ENCODE peak calls at places on chromosome 7, in eight cellular contexts. L is naive thymus-derived CD4-positive, alpha-beta T cell; M is right atrium auricular region; N is Karpas-422; Q is RWPE1; J is cardiac muscle cell; F is adrenal gland; W is neural progenitor cell. B is an unnamed sample.

GRCh38 chr7:156219307-156220077 is 407.2 kb upstream of the SHH start:
- DNase-seq in M (peak), L (no peak), Q (no peak), F (no peak), J (no peak), W (no peak), N (peak), B (no peak)

GRCh38 chr7:149598721-149599308 is 101.2 kb upstream of the ZNF746 start:
- DNase-seq in L (no peak), N (peak), Q (peak), F (peak), W (peak), J (peak), M (no peak), B (peak)

GRCh38 chr7:31775511-31775910 is 88.5 kb downstream of the PPP1R17 start:
- DNase-seq in N (no peak), Q (no peak), F (no peak), W (peak), L (no peak), M (no peak), J (no peak), B (no peak)

GRCh38 chr7:26649388-26649787 is 215.0 kb downstream of the SKAP2 start:
- DNase-seq in M (no peak), L (no peak), F (no peak), W (no peak), J (no peak), Q (no peak), N (no peak), B (no peak)

GRCh38 chr7:119397156-119397555 is 875.8 kb upstream of the KCND2 start:
- DNase-seq in L (no peak), W (no peak), M (no peak), J (no peak), F (no peak), Q (no peak), N (no peak), B (no peak)

GRCh38 chr7:77791336-77791735 is 6.9 kb downstream of the TMEM60 start:
- DNase-seq in L (no peak), F (no peak), M (no peak), N (no peak), W (no peak), J (no peak), Q (no peak), B (no peak)

GRCh38 chr7:107860981-107861652 is 29.9 kb upstream of the DLD start:
- DNase-seq in L (no peak), N (no peak), Q (no peak), W (peak), J (no peak), M (no peak), F (no peak), B (no peak)

GRCh38 chr7:40221836-40222235 is 87.0 kb downstream of the SUGCT start:
- DNase-seq in W (no peak), F (no peak), J (no peak), M (no peak), N (no peak), L (no peak), Q (peak), B (no peak)

GRCh38 chr7:39353615-39354376 is 212.4 kb upstream of the YAE1 start:
- DNase-seq in W (peak), L (no peak), N (no peak), M (no peak), J (peak), Q (peak), F (peak), B (no peak)

GRCh38 chr7:11625669-11626068 is 206.3 kb downstream of the THSD7A start:
- DNase-seq in M (no peak), L (no peak), N (no peak), F (peak), W (no peak), Q (no peak), J (no peak), B (no peak)

GRCh38 chr7:82036146-82036886 is 266.5 kb upstream of the HGF start:
- DNase-seq in N (no peak), Q (no peak), F (no peak), M (no peak), W (no peak), L (no peak), J (no peak), B (no peak)

GRCh38 chr7:78220754-78221153 is 422.2 kb downstream of the PHTF2 start:
- DNase-seq in W (no peak), L (no peak), Q (no peak), J (no peak), N (no peak), F (no peak), M (no peak), B (no peak)

GRCh38 chr7:14836571-14837189 is 65.9 kb downstream of the DGKB start:
- DNase-seq in L (no peak), N (no peak), Q (peak), W (peak), F (peak), J (peak), M (peak), B (peak)

GRCh38 chr7:27693794-27694193 is 31.1 kb upstream of the HIBADH start:
- DNase-seq in J (no peak), L (no peak), W (no peak), Q (no peak), F (peak), M (no peak), N (no peak), B (no peak)

GRCh38 chr7:27329917-27330316 is 87.3 kb downstream of the EVX1 start:
- DNase-seq in J (no peak), Q (peak), N (no peak), L (no peak), W (no peak), M (no peak), F (no peak), B (no peak)

GRCh38 chr7:42348071-42348470 is 111.1 kb upstream of the GLI3 start:
- DNase-seq in N (no peak), J (no peak), Q (no peak), F (no peak), L (no peak), M (no peak), W (no peak), B (no peak)

GRCh38 chr7:41107938-41108448 is 594.9 kb downstream of the INHBA start:
- DNase-seq in F (no peak), J (no peak), L (no peak), W (no peak), M (no peak), N (no peak), Q (peak), B (no peak)

GRCh38 chr7:92489634-92490033 is 11.9 kb upstream of the ERVW-1 start:
- DNase-seq in N (no peak), Q (no peak), F (peak), L (no peak), J (no peak), W (no peak), M (no peak), B (no peak)

GRCh38 chr7:48637382-48637781 is 287.0 kb upstream of the CDC14C start:
- DNase-seq in M (no peak), W (no peak), F (no peak), N (no peak), Q (no peak), J (no peak), L (no peak), B (no peak)

GRCh38 chr7:105678811-105679495 is 97.7 kb upstream of the EFCAB10 start:
- DNase-seq in J (no peak), W (no peak), F (peak), Q (peak), L (no peak), M (peak), N (peak), B (no peak)

GRCh38 chr7:80923211-80923612 is 4.4 kb upstream of the SEMA3C start:
- DNase-seq in W (no peak), N (no peak), F (no peak), M (no peak), Q (no peak), J (peak), L (no peak), B (no peak)

GRCh38 chr7:80921130-80921529 is 2.3 kb upstream of the SEMA3C start:
- DNase-seq in N (no peak), J (no peak), F (no peak), L (no peak), Q (peak), M (no peak), W (no peak), B (no peak)

GRCh38 chr7:80918909-80919721 is at the start of gene SEMA3C:
- DNase-seq in F (peak), J (peak), W (peak), Q (peak), M (peak), L (no peak), N (no peak), B (peak)

GRCh38 chr7:80924090-80924489 is 5.2 kb upstream of the SEMA3C start:
- DNase-seq in W (no peak), Q (no peak), M (no peak), F (no peak), N (no peak), L (no peak), J (no peak), B (no peak)

GRCh38 chr7:80922254-80923049 is 3.6 kb upstream of the SEMA3C start:
- DNase-seq in L (no peak), M (no peak), Q (no peak), F (no peak), W (no peak), N (no peak), J (no peak), B (peak)
- H3K27ac ChIP-seq in L (no peak), M (no peak), Q (no peak), F (no peak), W (no peak), N (no peak), J (no peak), B (peak)

DNA sequence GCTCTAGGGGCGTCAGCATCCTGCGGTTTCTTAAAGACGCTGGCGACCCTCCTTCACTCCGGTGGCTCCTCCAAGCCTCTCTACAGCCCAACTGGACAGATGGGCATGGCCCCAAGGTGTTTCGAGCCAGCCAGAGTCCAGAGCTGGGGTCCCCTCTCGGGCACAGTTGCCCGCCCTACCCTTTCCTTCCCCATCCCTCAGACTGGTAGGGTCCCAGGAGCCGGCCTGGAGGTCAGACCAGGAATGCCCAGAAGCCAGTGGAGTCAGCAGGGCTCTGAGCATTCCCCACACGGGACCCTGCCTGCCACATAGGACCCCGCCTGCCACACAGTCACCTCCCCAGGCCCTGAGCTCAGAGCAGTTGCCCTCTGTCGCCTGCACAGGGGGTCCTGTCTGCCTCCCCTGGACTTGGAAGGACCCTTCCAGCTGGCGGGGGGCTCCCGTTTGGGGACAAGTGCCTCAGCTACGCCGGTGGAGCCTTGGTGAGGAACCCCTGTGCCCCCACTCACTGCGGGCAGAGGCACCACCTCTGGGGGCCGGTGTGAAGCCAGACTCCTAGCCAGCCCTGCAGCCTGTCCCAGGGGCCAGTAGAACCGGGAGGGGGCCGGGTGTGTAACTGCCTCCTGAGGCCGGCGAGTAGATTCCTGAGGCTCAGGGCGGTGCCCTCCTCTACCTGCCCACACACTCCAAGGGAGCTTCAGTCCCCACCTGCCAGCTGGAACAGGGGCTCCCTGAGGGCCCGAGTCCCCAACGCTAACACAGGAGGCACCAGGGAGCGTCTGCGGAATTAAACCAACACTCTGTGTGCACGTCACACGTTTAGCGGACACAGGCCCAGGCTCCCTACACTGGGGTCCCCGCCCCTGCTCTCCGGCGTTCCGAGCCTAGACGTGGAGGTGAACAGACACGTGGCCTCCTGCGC is 19.4 kb upstream of the PDGFA start:
- DNase-seq in N (no peak), L (no peak), W (no peak), F (no peak), Q (peak), J (no peak), M (no peak), B (no peak)
- H3K27ac ChIP-seq in N (no peak), L (no peak), W (no peak), F (no peak), Q (peak), J (no peak), M (no peak), B (peak)

GRCh38 chr7:144036302-144036858 is 12.4 kb upstream of the OR2A5 start:
- DNase-seq in W (no peak), F (no peak), Q (no peak), N (no peak), M (no peak), J (no peak), L (no peak), B (no peak)
- H3K27ac ChIP-seq in W (no peak), F (no peak), Q (no peak), N (no peak), M (no peak), J (no peak), L (no peak), B (no peak)

DNA sequence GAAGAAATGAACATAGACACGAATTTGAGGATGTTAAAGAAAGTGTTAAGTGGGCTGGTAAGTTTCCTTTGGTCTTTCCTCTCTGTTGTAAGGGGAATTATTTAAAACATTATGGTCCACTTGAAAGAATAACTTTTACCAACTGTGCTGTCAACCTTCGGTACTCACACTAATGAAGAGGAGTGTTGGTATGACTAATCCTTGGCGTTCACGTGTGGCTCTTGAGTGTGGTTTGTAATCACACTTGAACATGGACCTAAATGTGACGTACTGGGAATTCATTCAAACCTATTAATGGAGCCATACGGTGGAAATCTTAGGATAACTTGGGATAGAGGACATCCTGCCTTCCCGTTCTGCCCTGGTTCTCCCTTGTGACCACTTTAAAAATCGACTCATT is 41.3 kb downstream of the TBXAS1 start:
- DNase-seq in W (no peak), Q (no peak), L (no peak), M (no peak), N (peak), J (no peak), F (no peak), B (no peak)
- H3K27ac ChIP-seq in W (no peak), Q (no peak), L (no peak), M (no peak), N (no peak), J (no peak), F (no peak), B (no peak)

GRCh38 chr7:73894851-73895441 is 34.0 kb downstream of the TMEM270 start:
- DNase-seq in N (no peak), J (no peak), Q (peak), L (no peak), F (no peak), W (no peak), M (peak), B (no peak)
- H3K27ac ChIP-seq in N (no peak), J (no peak), Q (peak), L (no peak), F (no peak), W (no peak), M (peak), B (no peak)